ENCODE peak calls at places on chromosomes 7 and 10, in four cellular contexts. One of them, this sample, is unnamed.
A peak's percentile ranks its signal among the peaks of the same experiment; 100 is the strongest.

GRCh38 chr10:21727452-21728168 is 193.6 kb downstream of the MLLT10 start:
- DNase-seq in pancreas: no peak
- DNase-seq in tibial nerve: no peak
- DNase-seq in H9: no peak
- DNase-seq in this sample: no peak

GRCh38 chr7:26199301-26200112 is 1.0 kb downstream of the HNRNPA2B1 start:
- DNase-seq in pancreas: peak; percentile 73
- DNase-seq in tibial nerve: peak; percentile 64
- DNase-seq in H9: no peak
- DNase-seq in this sample: peak; percentile 81

GRCh38 chr10:31426425-31426824 is 107.4 kb downstream of the ZEB1 start:
- DNase-seq in pancreas: no peak
- DNase-seq in tibial nerve: peak; percentile 11
- DNase-seq in H9: no peak
- DNase-seq in this sample: no peak

GRCh38 chr10:68897336-68897741 is 3.8 kb upstream of the DDX50 start:
- DNase-seq in pancreas: no peak
- DNase-seq in tibial nerve: peak; percentile 64
- DNase-seq in H9: peak; percentile 64
- DNase-seq in this sample: no peak

GRCh38 chr7:140640727-140641531 is at the start of gene DENND2A:
- DNase-seq in pancreas: peak; percentile 63
- DNase-seq in tibial nerve: peak; percentile 54
- DNase-seq in H9: peak; percentile 83
- DNase-seq in this sample: no peak

GRCh38 chr7:17915796-17916195 is 24.5 kb downstream of the SNX13 start:
- DNase-seq in pancreas: no peak
- DNase-seq in tibial nerve: no peak
- DNase-seq in H9: no peak
- DNase-seq in this sample: no peak

GRCh38 chr10:30176182-30176581 is 116.8 kb upstream of the JCAD start:
- DNase-seq in pancreas: no peak
- DNase-seq in tibial nerve: no peak
- DNase-seq in H9: no peak
- DNase-seq in this sample: no peak

GRCh38 chr10:12774219-12774894 is 227.2 kb downstream of the CCDC3 start:
- DNase-seq in pancreas: no peak
- DNase-seq in tibial nerve: no peak
- DNase-seq in H9: peak; percentile 68
- DNase-seq in this sample: no peak

GRCh38 chr10:96470108-96470743 is 43.5 kb downstream of the TLL2 start:
- DNase-seq in pancreas: no peak
- DNase-seq in tibial nerve: no peak
- DNase-seq in H9: peak; percentile 71
- DNase-seq in this sample: no peak

GRCh38 chr7:158860394-158860793 is 4.0 kb downstream of the DYNC2I1 start:
- DNase-seq in pancreas: no peak
- DNase-seq in tibial nerve: no peak
- DNase-seq in H9: no peak
- DNase-seq in this sample: no peak

GRCh38 chr10:80191589-80192270 is 13.6 kb downstream of the ANXA11 start:
- DNase-seq in pancreas: peak; percentile 91
- DNase-seq in tibial nerve: no peak
- DNase-seq in H9: no peak
- DNase-seq in this sample: no peak

GRCh38 chr10:490891-491571 is 198.4 kb downstream of the DIP2C start:
- DNase-seq in pancreas: no peak
- DNase-seq in tibial nerve: peak; percentile 35
- DNase-seq in H9: no peak
- DNase-seq in this sample: no peak

GRCh38 chr7:107996072-107996824 is 6.7 kb downstream of the LAMB1 start:
- DNase-seq in pancreas: no peak
- DNase-seq in tibial nerve: no peak
- DNase-seq in H9: no peak
- DNase-seq in this sample: no peak

GRCh38 chr10:132035476-132035875 is 30.3 kb upstream of the JAKMIP3 start:
- DNase-seq in pancreas: no peak
- DNase-seq in tibial nerve: no peak
- DNase-seq in H9: no peak
- DNase-seq in this sample: no peak

GRCh38 chr7:70268179-70268578 is 669.9 kb downstream of the AUTS2 start:
- DNase-seq in pancreas: no peak
- DNase-seq in tibial nerve: no peak
- DNase-seq in H9: no peak
- DNase-seq in this sample: no peak

GRCh38 chr10:34091796-34092195 is 723.3 kb downstream of the PARD3 start:
- DNase-seq in pancreas: no peak
- DNase-seq in tibial nerve: no peak
- DNase-seq in H9: no peak
- DNase-seq in this sample: no peak

GRCh38 chr10:54749623-54750022 is 51.4 kb downstream of the PCDH15 start:
- DNase-seq in pancreas: no peak
- DNase-seq in tibial nerve: no peak
- DNase-seq in H9: no peak
- DNase-seq in this sample: no peak

GRCh38 chr10:95788830-95789229 is 32.9 kb downstream of the ENTPD1 start:
- DNase-seq in pancreas: no peak
- DNase-seq in tibial nerve: no peak
- DNase-seq in H9: no peak
- DNase-seq in this sample: no peak

GRCh38 chr7:101023839-101024238 is 4.0 kb downstream of the MUC17 start:
- DNase-seq in pancreas: no peak
- DNase-seq in tibial nerve: no peak
- DNase-seq in H9: no peak
- DNase-seq in this sample: no peak

GRCh38 chr10:80356563-80356999 is at the start of the genes DYDC1 and DYDC2:
- DNase-seq in pancreas: peak; percentile 71
- DNase-seq in tibial nerve: no peak
- DNase-seq in H9: peak; percentile 94
- DNase-seq in this sample: no peak

GRCh38 chr10:29734640-29734979 is 99.8 kb upstream of the SVIL start:
- DNase-seq in pancreas: no peak
- DNase-seq in tibial nerve: no peak
- DNase-seq in H9: no peak
- DNase-seq in this sample: no peak

GRCh38 chr7:41891967-41892755 is 189.3 kb upstream of the INHBA start:
- DNase-seq in pancreas: no peak
- DNase-seq in tibial nerve: no peak
- DNase-seq in H9: peak; percentile 81
- DNase-seq in this sample: no peak

GRCh38 chr7:142478479-142479220 is 220.8 kb upstream of the PRSS58 start:
- DNase-seq in pancreas: no peak
- DNase-seq in tibial nerve: peak; percentile 36
- DNase-seq in H9: no peak
- DNase-seq in this sample: no peak

GRCh38 chr7:117277576-117277975 is 45.3 kb downstream of the WNT2 start:
- DNase-seq in pancreas: no peak
- DNase-seq in tibial nerve: no peak
- DNase-seq in H9: no peak
- DNase-seq in this sample: no peak

GRCh38 chr7:125644113-125644512 is 714.5 kb upstream of the POT1 start:
- DNase-seq in pancreas: no peak
- DNase-seq in tibial nerve: no peak
- DNase-seq in H9: no peak
- DNase-seq in this sample: no peak

GRCh38 chr10:688287-688620 is 1.2 kb downstream of the DIP2C start:
- DNase-seq in pancreas: no peak
- DNase-seq in tibial nerve: no peak
- DNase-seq in H9: no peak
- DNase-seq in this sample: no peak

GRCh38 chr7:6252748-6253147 is 19.7 kb downstream of the CYTH3 start:
- DNase-seq in pancreas: no peak
- DNase-seq in tibial nerve: no peak
- DNase-seq in H9: no peak
- DNase-seq in this sample: no peak

GRCh38 chr7:77982926-77983550 is 184.5 kb downstream of the PHTF2 start:
- DNase-seq in pancreas: no peak
- DNase-seq in tibial nerve: no peak
- DNase-seq in H9: no peak
- DNase-seq in this sample: no peak

GRCh38 chr10:77274046-77274795 is 363.4 kb downstream of the KCNMA1 start:
- DNase-seq in pancreas: no peak
- DNase-seq in tibial nerve: no peak
- DNase-seq in H9: no peak
- DNase-seq in this sample: no peak

GRCh38 chr7:105399043-105399725 is 10.5 kb upstream of the SRPK2 start:
- DNase-seq in pancreas: no peak
- DNase-seq in tibial nerve: no peak
- DNase-seq in H9: no peak
- DNase-seq in this sample: no peak

GRCh38 chr7:45984386-45985295 is 63.6 kb upstream of the IGFBP3 start:
- DNase-seq in pancreas: no peak
- DNase-seq in tibial nerve: no peak
- DNase-seq in H9: no peak
- DNase-seq in this sample: no peak

GRCh38 chr10:106474891-106475290 is 689.6 kb downstream of the SORCS1 start:
- DNase-seq in pancreas: no peak
- DNase-seq in tibial nerve: no peak
- DNase-seq in H9: no peak
- DNase-seq in this sample: no peak

GRCh38 chr10:6203331-6204062 is 765 bp downstream of the PFKFB3 start:
- DNase-seq in pancreas: peak; percentile 69
- DNase-seq in tibial nerve: no peak
- DNase-seq in H9: peak; percentile 77
- DNase-seq in this sample: no peak
- TF ChIP-seq CTCF in pancreas: no peak
- TF ChIP-seq CTCF in tibial nerve: peak; percentile 15
- TF ChIP-seq CTCF in H9: peak; percentile 49
- TF ChIP-seq CTCF in this sample: peak; percentile 11

GRCh38 chr10:94146313-94146712 is 152.6 kb downstream of the PLCE1 start:
- DNase-seq in pancreas: no peak
- DNase-seq in tibial nerve: no peak
- DNase-seq in H9: no peak
- DNase-seq in this sample: no peak
- H3K4me1 ChIP-seq in pancreas: no peaks in the 10 kb centered on the region
- H3K4me1 ChIP-seq in tibial nerve: no peaks in the 10 kb centered on the region
- H3K4me1 ChIP-seq in H9: no peaks in the 10 kb centered on the region
- H3K4me1 ChIP-seq in this sample: peaks cover 23% of the 10 kb centered on the region

GRCh38 chr7:157487046-157487770 is 150.4 kb downstream of the DNAJB6 start:
- DNase-seq in pancreas: no peak
- DNase-seq in tibial nerve: no peak
- DNase-seq in H9: no peak
- DNase-seq in this sample: peak; percentile 37

GRCh38 chr7:157483971-157484410 is 147.2 kb downstream of the DNAJB6 start:
- DNase-seq in pancreas: no peak
- DNase-seq in tibial nerve: no peak
- DNase-seq in H9: no peak
- DNase-seq in this sample: peak; percentile 52

GRCh38 chr7:157485961-157486510 is 149.2 kb downstream of the DNAJB6 start:
- DNase-seq in pancreas: no peak
- DNase-seq in tibial nerve: no peak
- DNase-seq in H9: no peak
- DNase-seq in this sample: peak; percentile 38

GRCh38 chr7:157484411-157485081 is 147.7 kb downstream of the DNAJB6 start:
- DNase-seq in pancreas: no peak
- DNase-seq in tibial nerve: no peak
- DNase-seq in H9: no peak
- DNase-seq in this sample: peak; percentile 55

GRCh38 chr7:157485361-157485831 is 148.6 kb downstream of the DNAJB6 start:
- DNase-seq in pancreas: no peak
- DNase-seq in tibial nerve: no peak
- DNase-seq in H9: no peak
- DNase-seq in this sample: no peak
- H3K27me3 ChIP-seq in pancreas: no peaks in the 10 kb centered on the region
- H3K27me3 ChIP-seq in tibial nerve: no peaks in the 10 kb centered on the region
- H3K27me3 ChIP-seq in H9: no peaks in the 10 kb centered on the region
- H3K27me3 ChIP-seq in this sample: no peaks in the 10 kb centered on the region

GRCh38 chr7:30626984-30627383 is 32.3 kb downstream of the GARS1 start:
- DNase-seq in pancreas: no peak
- DNase-seq in tibial nerve: no peak
- DNase-seq in H9: no peak
- DNase-seq in this sample: no peak

GRCh38 chr7:30630986-30631385 is 36.3 kb downstream of the GARS1 start:
- DNase-seq in pancreas: no peak
- DNase-seq in tibial nerve: no peak
- DNase-seq in H9: no peak
- DNase-seq in this sample: no peak

DNA sequence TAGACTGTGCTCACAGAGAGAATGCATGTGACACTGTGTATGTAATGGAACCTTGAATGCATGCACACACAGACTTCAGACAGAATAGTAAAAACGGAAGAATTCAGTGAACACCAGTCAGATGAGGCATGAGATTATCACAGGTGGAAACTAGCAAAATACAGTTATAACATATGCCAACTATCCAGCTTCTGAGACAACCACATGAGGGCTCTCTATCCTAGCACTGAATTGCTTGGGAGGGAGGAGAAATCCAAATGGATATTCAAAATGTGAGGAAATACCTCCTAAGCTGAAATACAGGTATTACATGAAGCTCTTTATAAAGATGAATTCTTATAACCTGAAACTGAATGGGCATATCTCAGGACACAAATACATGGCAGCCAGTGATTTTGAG is 30.6 kb downstream of the GARS1 start:
- DNase-seq in pancreas: no peak
- DNase-seq in tibial nerve: no peak
- DNase-seq in H9: no peak
- DNase-seq in this sample: no peak
- TF ChIP-seq CTCF in pancreas: no peak
- TF ChIP-seq CTCF in tibial nerve: no peak
- TF ChIP-seq CTCF in H9: peak; percentile 24
- TF ChIP-seq CTCF in this sample: no peak

GRCh38 chr7:86320886-86321285 is 322.8 kb upstream of the GRM3 start:
- DNase-seq in pancreas: no peak
- DNase-seq in tibial nerve: no peak
- DNase-seq in H9: no peak
- DNase-seq in this sample: no peak

GRCh38 chr7:86320341-86320740 is 323.4 kb upstream of the GRM3 start:
- DNase-seq in pancreas: no peak
- DNase-seq in tibial nerve: no peak
- DNase-seq in H9: no peak
- DNase-seq in this sample: no peak
- H3K4me1 ChIP-seq in pancreas: no peaks in the 10 kb centered on the region
- H3K4me1 ChIP-seq in tibial nerve: no peaks in the 10 kb centered on the region
- H3K4me1 ChIP-seq in H9: no peaks in the 10 kb centered on the region
- H3K4me1 ChIP-seq in this sample: no peaks in the 10 kb centered on the region

DNA sequence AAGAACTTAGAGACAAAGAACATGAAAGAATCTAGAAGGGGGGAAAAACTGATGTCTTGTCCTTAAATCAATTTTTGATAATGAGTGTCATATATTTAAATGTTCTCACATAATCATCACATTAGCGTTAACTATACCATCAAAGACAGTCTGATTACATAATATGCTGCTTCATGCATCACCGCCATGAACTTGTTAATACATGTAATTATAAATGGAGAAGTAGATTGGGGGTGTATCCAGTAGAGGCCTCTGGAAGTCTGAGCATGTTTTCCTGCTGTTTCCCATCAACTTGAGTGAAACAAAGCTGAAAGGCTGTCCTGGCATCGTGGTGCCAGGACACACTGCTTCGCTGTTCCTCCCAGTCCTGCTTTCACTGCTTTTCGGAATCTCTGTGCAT is 48.2 kb downstream of the PRLHR start:
- DNase-seq in pancreas: no peak
- DNase-seq in tibial nerve: no peak
- DNase-seq in H9: no peak
- DNase-seq in this sample: no peak
- H3K27me3 ChIP-seq in pancreas: no peaks in the 10 kb centered on the region
- H3K27me3 ChIP-seq in tibial nerve: no peaks in the 10 kb centered on the region
- H3K27me3 ChIP-seq in H9: no peaks in the 10 kb centered on the region
- H3K27me3 ChIP-seq in this sample: no peaks in the 10 kb centered on the region

This sample was measured in ascending aorta.